ENCODE peak calls at places on chromosome 1, in four cellular contexts. One of them, this sample, is unnamed.
A peak's percentile ranks its signal among the peaks of the same experiment; 100 is the strongest.

GRCh38 chr1:20477355-20478071 is 8.5 kb downstream of the CAMK2N1 start:
- DNase-seq in CD8-positive, alpha-beta T cell: no peak
- DNase-seq in testis: peak; percentile 38
- DNase-seq in HCT116: no peak
- DNase-seq in this sample: no peak

GRCh38 chr1:86758570-86758969 is 54.2 kb downstream of the SH3GLB1 start:
- DNase-seq in CD8-positive, alpha-beta T cell: no peak
- DNase-seq in testis: no peak
- DNase-seq in HCT116: no peak
- DNase-seq in this sample: no peak

GRCh38 chr1:221032616-221033342 is 153.5 kb downstream of the HLX start:
- DNase-seq in CD8-positive, alpha-beta T cell: no peak
- DNase-seq in testis: no peak
- DNase-seq in HCT116: no peak
- DNase-seq in this sample: no peak

GRCh38 chr1:21668232-21669032 is 725 bp downstream of the RAP1GAP start:
- DNase-seq in CD8-positive, alpha-beta T cell: no peak
- DNase-seq in testis: no peak
- DNase-seq in HCT116: no peak
- DNase-seq in this sample: no peak

GRCh38 chr1:48673725-48674124 is 103.0 kb downstream of the BEND5 start:
- DNase-seq in CD8-positive, alpha-beta T cell: no peak
- DNase-seq in testis: peak; percentile 35
- DNase-seq in HCT116: peak; percentile 16
- DNase-seq in this sample: no peak

GRCh38 chr1:188723332-188724020 is 1754.2 kb downstream of the BRINP3 start:
- DNase-seq in CD8-positive, alpha-beta T cell: no peak
- DNase-seq in testis: no peak
- DNase-seq in HCT116: no peak
- DNase-seq in this sample: no peak

GRCh38 chr1:223859037-223859436 is 13.3 kb upstream of the TP53BP2 start:
- DNase-seq in CD8-positive, alpha-beta T cell: no peak
- DNase-seq in testis: no peak
- DNase-seq in HCT116: no peak
- DNase-seq in this sample: no peak

GRCh38 chr1:220950576-220950975 is 71.3 kb downstream of the HLX start:
- DNase-seq in CD8-positive, alpha-beta T cell: no peak
- DNase-seq in testis: no peak
- DNase-seq in HCT116: no peak
- DNase-seq in this sample: no peak

GRCh38 chr1:119551218-119551617 is 44.2 kb downstream of the HSD3B1 start:
- DNase-seq in CD8-positive, alpha-beta T cell: no peak
- DNase-seq in testis: no peak
- DNase-seq in HCT116: no peak
- DNase-seq in this sample: no peak

GRCh38 chr1:44239337-44239960 is 26.2 kb downstream of the DMAP1 start:
- DNase-seq in CD8-positive, alpha-beta T cell: no peak
- DNase-seq in testis: peak; percentile 67
- DNase-seq in HCT116: no peak
- DNase-seq in this sample: no peak

DNA sequence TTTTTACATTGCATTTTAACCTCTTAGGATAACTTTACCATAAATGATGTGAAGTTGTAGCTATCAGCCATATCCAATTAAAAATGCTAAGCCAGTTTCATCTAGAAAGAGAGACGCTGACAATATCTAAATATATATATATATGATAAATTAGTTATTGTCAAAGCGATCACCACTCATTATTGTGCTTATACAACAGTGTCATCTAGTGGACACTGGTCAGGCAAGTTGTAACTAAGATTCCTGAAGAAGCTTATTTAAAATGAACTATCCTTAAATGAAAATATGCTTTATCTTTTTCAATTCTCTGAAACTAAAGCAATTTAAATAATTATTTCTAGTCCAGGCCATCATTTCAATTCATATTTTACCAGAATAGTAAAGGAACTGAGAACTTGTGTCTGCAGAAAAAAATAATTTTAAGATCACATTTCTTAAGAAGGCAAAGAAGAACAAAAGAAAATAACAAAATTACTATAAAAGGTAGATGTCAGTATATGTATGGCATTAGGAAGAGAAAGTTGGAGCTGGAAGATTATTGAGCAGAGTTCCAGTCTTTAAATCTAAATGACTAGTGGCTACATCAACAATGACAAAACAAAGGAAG is 193.3 kb upstream of the SNX7 start:
- DNase-seq in CD8-positive, alpha-beta T cell: no peak
- DNase-seq in testis: no peak
- DNase-seq in HCT116: peak; percentile 44
- DNase-seq in this sample: no peak
- H3K4me3 ChIP-seq in CD8-positive, alpha-beta T cell: no peak overlapping the region
- H3K4me3 ChIP-seq in testis: no peak overlapping the region
- H3K4me3 ChIP-seq in HCT116: no peak overlapping the region
- H3K4me3 ChIP-seq in this sample: no peak overlapping the region

DNA sequence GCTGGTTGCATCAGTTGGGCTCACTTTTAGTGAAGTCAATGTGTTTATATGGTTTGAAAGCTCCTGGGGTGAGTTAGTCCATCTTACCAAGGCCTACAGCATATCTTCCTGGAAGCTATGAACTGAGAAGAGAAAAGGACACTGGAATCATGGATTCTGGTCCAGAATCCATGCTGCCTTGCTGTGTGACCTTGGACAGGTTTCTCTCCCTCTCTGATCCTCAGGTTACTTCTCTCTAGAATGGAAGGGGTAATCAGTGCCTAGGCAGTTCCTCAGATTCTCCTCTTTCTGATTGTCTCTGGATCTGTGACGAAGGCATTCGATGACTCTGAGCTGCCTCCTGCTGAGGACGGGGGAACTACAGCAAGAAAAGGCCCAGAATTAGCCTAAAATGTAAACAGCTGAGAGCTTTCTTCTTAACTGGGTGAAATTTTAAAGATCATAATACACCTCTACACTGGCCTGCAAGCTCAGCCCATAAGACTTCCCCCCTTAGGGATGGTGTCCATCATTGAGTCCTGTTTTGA is 425.0 kb upstream of the VAMP3 start:
- DNase-seq in CD8-positive, alpha-beta T cell: no peak
- DNase-seq in testis: no peak
- DNase-seq in HCT116: no peak
- DNase-seq in this sample: no peak
- H3K27me3 ChIP-seq in CD8-positive, alpha-beta T cell: no peaks in the 10 kb centered on the region
- H3K27me3 ChIP-seq in testis: no peaks in the 10 kb centered on the region
- H3K27me3 ChIP-seq in HCT116: no peaks in the 10 kb centered on the region
- H3K27me3 ChIP-seq in this sample: no peaks in the 10 kb centered on the region

GRCh38 chr1:91020486-91020885 is 1.3 kb downstream of the ZNF644 start:
- DNase-seq in CD8-positive, alpha-beta T cell: no peak
- DNase-seq in testis: no peak
- DNase-seq in HCT116: no peak
- DNase-seq in this sample: no peak

GRCh38 chr1:91020967-91021685 is 709 bp downstream of the ZNF644 start:
- DNase-seq in CD8-positive, alpha-beta T cell: peak; percentile 45
- DNase-seq in testis: peak; percentile 79
- DNase-seq in HCT116: no peak
- DNase-seq in this sample: peak; percentile 81

GRCh38 chr1:91015358-91015780 is 6.5 kb downstream of the ZNF644 start:
- DNase-seq in CD8-positive, alpha-beta T cell: no peak
- DNase-seq in testis: no peak
- DNase-seq in HCT116: no peak
- DNase-seq in this sample: no peak

GRCh38 chr1:91015794-91016550 is 5.9 kb downstream of the ZNF644 start:
- DNase-seq in CD8-positive, alpha-beta T cell: no peak
- DNase-seq in testis: no peak
- DNase-seq in HCT116: no peak
- DNase-seq in this sample: no peak

DNA sequence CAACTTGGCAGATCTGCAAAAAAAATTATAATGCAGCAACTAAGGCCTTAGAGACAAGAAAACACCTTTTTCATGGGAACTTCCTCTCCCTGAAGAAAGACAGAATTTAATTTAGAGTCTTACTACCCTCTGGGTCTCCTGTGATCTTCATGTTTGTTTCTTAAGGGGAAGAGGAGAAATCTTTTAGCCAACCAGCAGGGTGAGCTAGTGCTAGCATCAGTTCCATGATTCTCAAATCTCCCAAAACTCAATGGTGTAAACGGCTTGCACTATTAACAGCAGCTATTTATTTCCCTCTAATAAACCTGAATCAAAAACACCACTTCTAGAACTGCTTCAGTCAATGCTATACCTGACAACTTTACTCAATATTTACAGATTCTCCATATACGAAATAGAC is 3.8 kb downstream of the ZNF644 start:
- DNase-seq in CD8-positive, alpha-beta T cell: no peak
- DNase-seq in testis: no peak
- DNase-seq in HCT116: no peak
- DNase-seq in this sample: no peak
- H3K36me3 ChIP-seq in CD8-positive, alpha-beta T cell: no peaks in the 10 kb centered on the region
- H3K36me3 ChIP-seq in testis: no peaks in the 10 kb centered on the region
- H3K36me3 ChIP-seq in HCT116: no peaks in the 10 kb centered on the region
- H3K36me3 ChIP-seq in this sample: no peaks in the 10 kb centered on the region

DNA sequence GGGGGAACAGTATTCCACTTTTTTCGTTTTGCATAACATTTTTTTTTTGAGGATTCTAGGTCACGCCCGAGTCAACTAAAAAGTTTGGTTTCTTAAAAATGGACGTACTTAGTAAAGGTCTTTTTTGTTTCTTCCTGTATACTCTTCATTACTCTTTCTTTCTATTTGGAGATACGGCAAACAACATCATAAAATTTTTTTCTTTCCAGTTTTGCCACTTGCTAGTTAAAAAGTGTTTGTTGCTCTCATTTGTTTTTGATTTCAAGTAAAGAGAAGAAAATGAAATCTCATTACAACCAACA is 788 bp upstream of the MPC2 start:
- DNase-seq in CD8-positive, alpha-beta T cell: no peak
- DNase-seq in testis: no peak
- DNase-seq in HCT116: no peak
- DNase-seq in this sample: no peak
- H3K4me3 ChIP-seq in CD8-positive, alpha-beta T cell: peak overlapping the region; percentile 86
- H3K4me3 ChIP-seq in testis: peak overlapping the region; percentile 96
- H3K4me3 ChIP-seq in HCT116: peak overlapping the region; percentile 79
- H3K4me3 ChIP-seq in this sample: peak overlapping the region; percentile 78